ENCODE peak calls at places on chromosomes 5 and 9, in five cellular contexts. N is stomach, O is RWPE1, E is AG04450, J is kidney epithelial cell. D is an unnamed sample.

GRCh38 chr9:129487658-129488483 is 133.0 kb downstream of the C9orf50 start:
- DNase-seq in N (peak), O (no peak), E (no peak), J (no peak), D (no peak)

GRCh38 chr9:121788686-121789366 is 137.4 kb downstream of the DAB2IP start:
- DNase-seq in N (no peak), O (peak), E (no peak), J (no peak), D (no peak)

GRCh38 chr5:78654386-78654785 is 5.8 kb upstream of the LHFPL2 start:
- DNase-seq in N (no peak), O (no peak), E (no peak), J (no peak), D (no peak)

GRCh38 chr5:136012041-136012804 is 16.6 kb upstream of the TGFBI start:
- DNase-seq in N (no peak), O (peak), E (no peak), J (no peak), D (no peak)

GRCh38 chr9:84331119-84331791 is 9.3 kb downstream of the SLC28A3 start:
- DNase-seq in N (no peak), O (peak), E (no peak), J (peak), D (no peak)

GRCh38 chr5:39376293-39376714 is 12.0 kb upstream of the C9 start:
- DNase-seq in N (no peak), O (peak), E (no peak), J (no peak), D (no peak)

GRCh38 chr9:33676746-33677505 is 118.4 kb upstream of the PRSS3 start:
- DNase-seq in N (peak), O (peak), E (no peak), J (no peak), D (peak)

GRCh38 chr9:6889868-6890267 is 132.1 kb downstream of the KDM4C start:
- DNase-seq in N (no peak), O (no peak), E (no peak), J (no peak), D (no peak)

GRCh38 chr9:92525306-92525705 is 10.5 kb downstream of the ECM2 start:
- DNase-seq in N (no peak), O (no peak), E (no peak), J (no peak), D (no peak)

GRCh38 chr9:135151905-135152304 is 64.4 kb downstream of the OLFM1 start:
- DNase-seq in N (no peak), O (no peak), E (no peak), J (no peak), D (no peak)

GRCh38 chr9:86854898-86855523 is 92.3 kb downstream of the GAS1 start:
- DNase-seq in N (no peak), O (peak), E (peak), J (peak), D (no peak)

GRCh38 chr9:120750421-120750820 is 36.2 kb upstream of the MEGF9 start:
- DNase-seq in N (no peak), O (no peak), E (no peak), J (no peak), D (no peak)

GRCh38 chr9:21523021-21524014 is 41.2 kb upstream of the IFNE start:
- DNase-seq in N (no peak), O (no peak), E (no peak), J (no peak), D (no peak)

GRCh38 chr5:179731791-179732411 is 721 bp upstream of the MAML1 start:
- DNase-seq in N (no peak), O (peak), E (peak), J (peak), D (peak)

GRCh38 chr5:113806823-113807222 is 293.3 kb downstream of the YTHDC2 start:
- DNase-seq in N (no peak), O (no peak), E (no peak), J (no peak), D (no peak)

GRCh38 chr9:105007143-105007542 is 79.2 kb upstream of the ABCA1 start:
- DNase-seq in N (no peak), O (peak), E (peak), J (peak), D (no peak)

GRCh38 chr5:79025054-79025465 is 40.0 kb upstream of the ARSB start:
- DNase-seq in N (peak), O (peak), E (peak), J (no peak), D (peak)

GRCh38 chr5:54643679-54644078 is 126.1 kb downstream of the SNX18 start:
- DNase-seq in N (no peak), O (peak), E (no peak), J (peak), D (no peak)

GRCh38 chr9:108156270-108156998 is 666.9 kb upstream of the KLF4 start:
- DNase-seq in N (peak), O (peak), E (no peak), J (no peak), D (no peak)

GRCh38 chr9:37917315-37917731 is 13.4 kb upstream of the SLC25A51 start:
- DNase-seq in N (no peak), O (no peak), E (no peak), J (no peak), D (no peak)

GRCh38 chr9:107251756-107252322 is 31.2 kb upstream of the RAD23B start:
- DNase-seq in N (peak), O (no peak), E (peak), J (no peak), D (no peak)

GRCh38 chr9:78934880-78935279 is 636.9 kb upstream of the TLE4 start:
- DNase-seq in N (no peak), O (no peak), E (no peak), J (no peak), D (no peak)

GRCh38 chr9:115254781-115255180 is 136.8 kb upstream of the TNC start:
- DNase-seq in N (no peak), O (no peak), E (no peak), J (no peak), D (no peak)

GRCh38 chr5:9498541-9499497 is 47.1 kb downstream of the SEMA5A start:
- DNase-seq in N (no peak), O (peak), E (no peak), J (no peak), D (no peak)

GRCh38 chr9:5493597-5494511 is 16.5 kb upstream of the PDCD1LG2 start:
- DNase-seq in N (no peak), O (no peak), E (no peak), J (peak), D (peak)

GRCh38 chr5:142748568-142749249 is 21.5 kb upstream of the ARHGAP26 start:
- DNase-seq in N (peak), O (peak), E (no peak), J (no peak), D (peak)

GRCh38 chr5:6722015-6722414 is 8.8 kb downstream of the TENT4A start:
- DNase-seq in N (no peak), O (no peak), E (no peak), J (no peak), D (no peak)

GRCh38 chr9:115992834-115993233 is 160.8 kb upstream of the PAPPA start:
- DNase-seq in N (no peak), O (no peak), E (peak), J (no peak), D (no peak)

GRCh38 chr9:88087906-88088305 is 50.4 kb downstream of the SPATA31C2 start:
- DNase-seq in N (no peak), O (no peak), E (no peak), J (no peak), D (no peak)

GRCh38 chr9:29212590-29213373 is 1639.5 kb upstream of the C9orf72 start:
- DNase-seq in N (peak), O (peak), E (no peak), J (no peak), D (no peak)

GRCh38 chr9:29211003-29211584 is 1637.8 kb upstream of the C9orf72 start:
- DNase-seq in N (no peak), O (no peak), E (no peak), J (no peak), D (no peak)

GRCh38 chr9:29213374-29214161 is 1640.3 kb upstream of the C9orf72 start:
- DNase-seq in N (peak), O (peak), E (no peak), J (no peak), D (peak)

GRCh38 chr9:29209748-29210276 is 1636.5 kb upstream of the C9orf72 start:
- DNase-seq in N (no peak), O (no peak), E (no peak), J (no peak), D (no peak)

GRCh38 chr9:29211681-29212589 is 1638.7 kb upstream of the C9orf72 start:
- DNase-seq in N (peak), O (peak), E (no peak), J (no peak), D (no peak)
- TF ChIP-seq CTCF in N (no peak), O (peak), E (peak), J (peak), D (peak)

GRCh38 chr5:128695791-128696520 is 157.9 kb upstream of the FBN2 start:
- DNase-seq in N (no peak), O (peak), E (no peak), J (no peak), D (no peak)
- TF ChIP-seq CTCF in N (no peak), O (peak), E (peak), J (peak), D (no peak)

GRCh38 chr5:35443803-35444595 is 173.7 kb upstream of the SPEF2 start:
- DNase-seq in N (peak), O (no peak), E (no peak), J (no peak), D (no peak)
- TF ChIP-seq CTCF in N (no peak), O (no peak), E (no peak), J (no peak), D (no peak)

DNA sequence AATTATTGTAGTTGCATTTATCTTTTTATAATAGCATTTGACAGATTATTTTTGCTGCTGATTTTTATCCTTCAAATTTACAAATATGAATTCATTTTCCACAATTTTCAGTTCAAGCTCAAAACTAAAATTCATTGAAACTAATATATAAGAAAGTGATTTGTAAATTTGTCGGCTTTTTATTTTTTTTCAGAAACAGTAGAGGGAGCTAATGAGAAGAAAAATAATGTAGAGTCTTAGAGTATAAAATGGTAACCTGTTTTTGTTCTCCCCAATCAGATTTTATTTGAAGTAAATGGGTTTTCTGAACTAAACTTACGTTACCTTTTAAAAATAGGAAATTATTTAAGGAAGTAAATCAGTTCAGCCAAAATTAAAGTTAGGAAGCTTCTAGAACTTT is 19.2 kb downstream of the PRRC1 start:
- DNase-seq in N (no peak), O (no peak), E (no peak), J (no peak), D (no peak)
- TF ChIP-seq CTCF in N (no peak), O (peak), E (peak), J (peak), D (no peak)

DNA sequence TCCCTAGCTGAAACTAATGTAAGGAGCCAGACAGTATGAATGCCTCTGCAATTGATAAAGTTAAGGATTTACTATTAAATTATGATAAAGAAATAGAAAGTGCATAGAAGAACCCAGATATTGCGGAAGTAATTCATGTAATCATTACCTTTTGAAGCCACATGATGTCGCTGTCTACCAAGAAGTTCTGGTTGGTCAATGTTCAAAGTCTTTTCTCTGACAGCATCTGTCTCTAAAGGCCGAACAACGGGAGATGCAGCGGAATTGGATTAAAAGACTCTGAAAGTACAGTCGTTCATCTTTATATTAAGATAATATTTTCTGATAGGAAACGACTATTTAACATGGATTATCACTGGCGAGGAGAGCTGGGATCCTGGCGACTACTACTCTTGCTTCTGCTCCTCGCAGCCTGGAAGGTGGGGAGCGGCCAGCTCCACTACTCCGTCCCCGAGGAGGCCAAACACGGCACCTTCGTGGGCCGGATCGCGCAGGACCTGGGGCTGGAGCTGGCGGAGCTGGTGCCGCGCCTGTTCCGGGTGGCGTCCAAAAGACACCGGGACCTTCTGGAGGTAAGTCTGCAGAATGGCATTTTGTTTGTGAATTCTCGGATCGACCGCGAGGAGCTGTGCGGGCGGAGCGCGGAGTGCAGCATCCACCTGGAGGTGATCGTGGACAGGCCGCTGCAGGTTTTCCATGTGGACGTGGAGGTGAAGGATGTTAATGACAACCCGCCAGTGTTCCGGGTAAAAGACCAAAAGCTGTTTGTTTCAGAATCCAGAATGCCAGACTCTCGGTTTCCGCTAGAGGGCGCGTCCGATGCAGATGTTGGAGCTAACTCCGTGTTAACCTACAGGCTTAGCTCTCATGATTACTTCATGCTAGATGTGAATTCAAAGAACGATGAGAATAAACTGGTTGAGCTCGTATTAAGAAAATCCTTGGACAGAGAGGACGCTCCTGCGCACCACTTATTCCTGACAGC is at the start of gene PCDHA8:
- DNase-seq in N (no peak), O (peak), E (no peak), J (no peak), D (no peak)
- TF ChIP-seq CTCF in N (no peak), O (peak), E (no peak), J (peak), D (peak)

DNA sequence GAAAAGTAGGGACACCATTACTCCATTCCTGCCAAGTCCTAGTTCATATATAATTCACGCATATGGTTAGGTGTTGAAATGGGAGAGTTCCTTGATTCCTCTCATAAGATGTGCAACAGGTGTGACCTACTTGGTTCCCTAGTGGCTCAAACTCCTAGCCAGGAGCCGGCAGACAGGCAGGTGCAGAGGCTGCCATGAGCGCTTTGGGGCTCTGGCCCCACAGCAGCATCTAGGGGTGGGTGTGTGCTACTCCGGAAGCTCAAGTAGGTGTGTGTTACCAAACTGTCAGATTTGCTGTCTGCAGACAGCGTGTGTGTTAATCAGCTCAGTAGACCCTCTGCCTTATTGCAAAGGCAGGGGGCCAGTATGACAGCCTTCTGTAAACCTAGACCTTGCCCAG is 1652.4 kb upstream of the ACO1 start:
- DNase-seq in N (no peak), O (no peak), E (no peak), J (no peak), D (peak)
- TF ChIP-seq CTCF in N (no peak), O (no peak), E (no peak), J (no peak), D (no peak)

GRCh38 chr9:77276799-77277198 is 99.5 kb downstream of the VPS13A start:
- DNase-seq in N (no peak), O (no peak), E (no peak), J (no peak), D (no peak)
- TF ChIP-seq CTCF in N (no peak), O (no peak), E (no peak), J (no peak), D (no peak)